ENCODE peak calls at places on chromosomes 3 and 15, in four cellular contexts. G is left ventricle myocardium inferior, N is GM12878, Z is caudate nucleus. P is an unnamed sample.

GRCh38 chr3:59518268-59518667 is 468.4 kb upstream of the CFAP20DC start:
- DNase-seq in G (no peak), N (no peak), Z (no peak), P (no peak)

GRCh38 chr3:138127636-138128365 is 4.4 kb downstream of the A4GNT start:
- DNase-seq in G (no peak), N (no peak), Z (no peak), P (no peak)

GRCh38 chr3:101567528-101568317 is 6.1 kb downstream of the TRMT10C start:
- DNase-seq in G (no peak), N (no peak), Z (no peak), P (no peak)

GRCh38 chr15:94701281-94701985 is 470.1 kb downstream of the MCTP2 start:
- DNase-seq in G (no peak), N (no peak), Z (no peak), P (no peak)

GRCh38 chr3:120119846-120120510 is 25.7 kb upstream of the GSK3B start:
- DNase-seq in G (no peak), N (no peak), Z (no peak), P (no peak)

GRCh38 chr3:195856410-195857084 is 44.8 kb upstream of the MUC4 start:
- DNase-seq in G (no peak), N (no peak), Z (no peak), P (no peak)

GRCh38 chr3:55459838-55460237 is 27.3 kb downstream of the WNT5A start:
- DNase-seq in G (no peak), N (no peak), Z (no peak), P (no peak)

GRCh38 chr3:55468251-55468650 is 18.9 kb downstream of the WNT5A start:
- DNase-seq in G (no peak), N (no peak), Z (no peak), P (no peak)

GRCh38 chr15:28935316-28935715 is 49.5 kb downstream of the APBA2 start:
- DNase-seq in G (no peak), N (no peak), Z (no peak), P (no peak)

GRCh38 chr3:119293761-119294401 is at the start of gene ARHGAP31:
- DNase-seq in G (peak), N (peak), Z (peak), P (no peak)

GRCh38 chr15:38991126-38991525 is 426.5 kb upstream of the RASGRP1 start:
- DNase-seq in G (no peak), N (no peak), Z (no peak), P (no peak)

GRCh38 chr3:22729981-22730380 is 473.1 kb upstream of the UBE2E2 start:
- DNase-seq in G (no peak), N (no peak), Z (no peak), P (no peak)

GRCh38 chr3:134694445-134694844 is 43.6 kb upstream of the KY start:
- DNase-seq in G (no peak), N (no peak), Z (no peak), P (no peak)

GRCh38 chr15:73826711-73827243 is 46.6 kb upstream of the TBC1D21 start:
- DNase-seq in G (no peak), N (no peak), Z (no peak), P (no peak)

GRCh38 chr3:149356630-149357029 is 20.8 kb downstream of the TM4SF1 start:
- DNase-seq in G (no peak), N (no peak), Z (no peak), P (no peak)

GRCh38 chr15:45429974-45430792 is 51.8 kb upstream of the GATM start:
- DNase-seq in G (peak), N (no peak), Z (peak), P (peak)

GRCh38 chr15:22813844-22814243 is 24.6 kb upstream of the NIPA2 start:
- DNase-seq in G (no peak), N (no peak), Z (no peak), P (no peak)

GRCh38 chr3:133862161-133862560 is 33.5 kb downstream of the RAB6B start:
- DNase-seq in G (no peak), N (no peak), Z (no peak), P (no peak)

GRCh38 chr15:73956276-73957086 is 30.2 kb downstream of the LOXL1 start:
- DNase-seq in G (no peak), N (no peak), Z (no peak), P (no peak)

GRCh38 chr15:39275066-39275465 is 305.8 kb upstream of the THBS1 start:
- DNase-seq in G (no peak), N (no peak), Z (no peak), P (no peak)

GRCh38 chr3:128753715-128754114 is 27.7 kb downstream of the RAB7A start:
- DNase-seq in G (no peak), N (no peak), Z (no peak), P (no peak)

GRCh38 chr3:17585561-17586325 is 156.7 kb downstream of the TBC1D5 start:
- DNase-seq in G (no peak), N (no peak), Z (no peak), P (no peak)

GRCh38 chr3:53577486-53577885 is 83.1 kb downstream of the CACNA1D start:
- DNase-seq in G (no peak), N (no peak), Z (no peak), P (no peak)

GRCh38 chr3:43736558-43736995 is 45.8 kb downstream of the ABHD5 start:
- DNase-seq in G (no peak), N (no peak), Z (no peak), P (no peak)

GRCh38 chr3:20930034-20930433 is 744.0 kb upstream of the SGO1 start:
- DNase-seq in G (no peak), N (no peak), Z (no peak), P (no peak)

GRCh38 chr15:75145027-75145841 is 56.4 kb upstream of the C15orf39 start:
- DNase-seq in G (no peak), N (no peak), Z (no peak), P (no peak)

GRCh38 chr15:80849308-80849707 is 70.1 kb downstream of the CEMIP start:
- DNase-seq in G (no peak), N (no peak), Z (no peak), P (no peak)

GRCh38 chr3:30354972-30355371 is 251.4 kb upstream of the TGFBR2 start:
- DNase-seq in G (no peak), N (no peak), Z (no peak), P (no peak)

GRCh38 chr3:22685598-22685997 is 517.5 kb upstream of the UBE2E2 start:
- DNase-seq in G (no peak), N (no peak), Z (no peak), P (no peak)

GRCh38 chr3:195595778-195596531 is 12.2 kb upstream of the APOD start:
- DNase-seq in G (no peak), N (no peak), Z (no peak), P (no peak)

GRCh38 chr3:167740961-167741587 is 5.6 kb downstream of the SERPINI1 start:
- DNase-seq in G (no peak), N (no peak), Z (no peak), P (no peak)

GRCh38 chr3:63595221-63595620 is 57.3 kb upstream of the SNTN start:
- DNase-seq in G (no peak), N (no peak), Z (no peak), P (no peak)

GRCh38 chr3:140219161-140219745 is 284.3 kb downstream of the CLSTN2 start:
- DNase-seq in G (no peak), N (no peak), Z (no peak), P (no peak)

GRCh38 chr3:149390772-149391212 is 13.3 kb upstream of the TM4SF1 start:
- DNase-seq in G (no peak), N (no peak), Z (no peak), P (no peak)

GRCh38 chr15:62439543-62440016 is 274.5 kb upstream of the C2CD4B start:
- DNase-seq in G (no peak), N (no peak), Z (no peak), P (no peak)

GRCh38 chr3:81105761-81106160 is 655.7 kb downstream of the GBE1 start:
- DNase-seq in G (no peak), N (no peak), Z (no peak), P (no peak)

GRCh38 chr15:42077680-42078079 is 16.7 kb downstream of the PLA2G4D start:
- DNase-seq in G (no peak), N (no peak), Z (no peak), P (no peak)

GRCh38 chr3:130258532-130258952 is 86.9 kb upstream of the COL6A5 start:
- DNase-seq in G (peak), N (no peak), Z (no peak), P (no peak)

GRCh38 chr15:59950603-59951388 is 53.3 kb upstream of the FOXB1 start:
- DNase-seq in G (no peak), N (no peak), Z (no peak), P (no peak)

GRCh38 chr15:59952960-59953359 is 51.2 kb upstream of the FOXB1 start:
- DNase-seq in G (no peak), N (no peak), Z (no peak), P (no peak)

GRCh38 chr15:59958288-59958687 is 45.8 kb upstream of the FOXB1 start:
- DNase-seq in G (no peak), N (no peak), Z (no peak), P (no peak)

GRCh38 chr15:59948924-59949613 is 55.0 kb upstream of the FOXB1 start:
- DNase-seq in G (no peak), N (no peak), Z (no peak), P (no peak)

GRCh38 chr15:59953392-59953883 is 50.7 kb upstream of the FOXB1 start:
- DNase-seq in G (no peak), N (no peak), Z (no peak), P (no peak)
- H3K27ac ChIP-seq in G (no peak), N (no peak), Z (no peak), P (no peak)

GRCh38 chr3:62044874-62045273 is 328.5 kb downstream of the FEZF2 start:
- DNase-seq in G (no peak), N (no peak), Z (no peak), P (no peak)

GRCh38 chr3:62036726-62037125 is 336.6 kb downstream of the FEZF2 start:
- DNase-seq in G (no peak), N (no peak), Z (no peak), P (no peak)

GRCh38 chr3:62046326-62046725 is 327.0 kb downstream of the FEZF2 start:
- DNase-seq in G (no peak), N (no peak), Z (no peak), P (no peak)

GRCh38 chr3:62039584-62039983 is 333.8 kb downstream of the FEZF2 start:
- DNase-seq in G (no peak), N (no peak), Z (no peak), P (no peak)

DNA sequence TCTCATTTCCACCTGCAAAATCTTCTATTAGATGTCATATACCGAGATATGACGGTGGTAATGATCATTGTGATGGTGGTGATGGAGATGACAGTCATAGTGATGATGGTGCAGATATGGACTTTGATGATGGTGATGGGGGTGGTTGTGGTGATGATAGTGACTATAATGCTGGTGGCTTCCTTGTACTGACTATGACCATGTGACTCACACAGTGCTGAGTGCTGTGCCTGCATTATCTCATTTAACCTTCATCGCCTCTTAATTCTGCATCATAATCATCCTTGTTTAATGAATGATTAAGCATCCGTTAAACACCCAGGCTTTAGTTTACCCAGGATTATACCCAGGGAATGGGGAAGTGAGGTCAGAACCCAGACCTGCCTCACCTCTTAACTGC is 331.7 kb downstream of the FEZF2 start:
- DNase-seq in G (no peak), N (no peak), Z (no peak), P (no peak)
- H3K27ac ChIP-seq in G (no peak), N (no peak), Z (no peak), P (no peak)

GRCh38 chr15:47184003-47184404 is 533.3 kb upstream of the SEMA6D start:
- DNase-seq in G (no peak), N (no peak), Z (peak), P (no peak)

GRCh38 chr15:47185222-47185800 is 532.0 kb upstream of the SEMA6D start:
- DNase-seq in G (no peak), N (no peak), Z (no peak), P (no peak)

GRCh38 chr15:47179988-47180387 is 537.3 kb upstream of the SEMA6D start:
- DNase-seq in G (no peak), N (no peak), Z (no peak), P (no peak)

GRCh38 chr15:47184405-47185221 is 532.7 kb upstream of the SEMA6D start:
- DNase-seq in G (peak), N (no peak), Z (peak), P (no peak)

DNA sequence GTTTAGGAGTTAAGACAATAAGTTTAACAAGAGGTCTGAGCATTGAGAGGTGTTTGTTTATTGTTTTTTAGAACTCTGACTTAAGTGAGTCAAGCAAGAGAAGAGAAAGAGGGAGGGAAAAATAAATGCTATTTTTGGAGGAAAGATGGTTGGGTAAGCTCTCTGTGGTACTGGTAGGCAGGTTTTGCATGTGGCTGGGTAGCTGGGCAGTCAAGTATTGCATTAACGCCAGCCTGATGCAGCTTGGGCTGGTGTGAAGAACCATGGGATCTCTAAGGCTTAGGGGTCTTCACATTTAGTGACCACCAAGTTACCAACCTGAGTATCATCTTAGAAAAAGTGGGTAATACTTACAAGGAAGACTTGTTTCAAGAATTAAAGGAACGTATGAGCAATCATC is 534.5 kb upstream of the SEMA6D start:
- DNase-seq in G (no peak), N (no peak), Z (no peak), P (no peak)
- H3K27ac ChIP-seq in G (no peak), N (no peak), Z (no peak), P (no peak)

GRCh38 chr3:72339750-72340025 is 508.6 kb downstream of the SHQ1 start:
- DNase-seq in G (no peak), N (no peak), Z (no peak), P (no peak)
- H3K27ac ChIP-seq in G (no peak), N (no peak), Z (no peak), P (peak)

P was measured in substantia nigra.